ENCODE peak calls at places on chromosomes 1 and 21, in five cellular contexts. S is neural crest cell, F is testis, B is K562, E is glutamatergic neuron. A is an unnamed sample.

GRCh38 chr1:22978299-22978698 is 5.6 kb upstream of the LACTBL1 start:
- DNase-seq in S (no peak), F (peak; percentile 5), B (no peak), E (no peak), A (no peak)

GRCh38 chr1:1421147-1421906 is at the start of gene ANKRD65:
- DNase-seq in S (no peak), F (no peak), B (no peak), E (peak; percentile 52), A (no peak)

GRCh38 chr1:9239622-9240401 is 5.2 kb downstream of the H6PD start:
- DNase-seq in S (no peak), F (peak; percentile 62), B (no peak), E (no peak), A (no peak)

GRCh38 chr1:165109013-165109412 is 247.5 kb downstream of the LMX1A start:
- DNase-seq in S (no peak), F (no peak), B (no peak), E (no peak), A (no peak)

GRCh38 chr1:225998560-225999226 is 450 bp downstream of the SDE2 start:
- DNase-seq in S (no peak), F (no peak), B (peak; percentile 49), E (no peak), A (no peak)

GRCh38 chr1:51237714-51238403 is 1.8 kb downstream of the RNF11 start:
- DNase-seq in S (no peak), F (peak; percentile 38), B (no peak), E (no peak), A (no peak)

GRCh38 chr21:26007911-26008579 is 162.5 kb downstream of the APP start:
- DNase-seq in S (no peak), F (no peak), B (no peak), E (no peak), A (no peak)

GRCh38 chr21:45460611-45461368 is 55.8 kb downstream of the COL18A1 start:
- DNase-seq in S (no peak), F (no peak), B (no peak), E (no peak), A (no peak)

GRCh38 chr21:40404319-40404906 is 442.5 kb downstream of the DSCAM start:
- DNase-seq in S (no peak), F (no peak), B (no peak), E (no peak), A (no peak)

GRCh38 chr1:42319871-42320484 is 15.1 kb downstream of the FOXJ3 start:
- DNase-seq in S (no peak), F (no peak), B (no peak), E (no peak), A (no peak)

GRCh38 chr1:30934613-30935012 is 26.1 kb upstream of the SDC3 start:
- DNase-seq in S (no peak), F (no peak), B (no peak), E (no peak), A (no peak)

GRCh38 chr1:207745839-207746767 is 5.8 kb upstream of the CD46 start:
- DNase-seq in S (no peak), F (no peak), B (peak; percentile 76), E (no peak), A (no peak)

GRCh38 chr1:21779613-21780521 is 3.1 kb downstream of the USP48 start:
- DNase-seq in S (no peak), F (no peak), B (no peak), E (no peak), A (no peak)

GRCh38 chr1:199684686-199685273 is 342.7 kb upstream of the NR5A2 start:
- DNase-seq in S (peak; percentile 23), F (peak; percentile 60), B (peak; percentile 44), E (no peak), A (peak; percentile 36)

GRCh38 chr1:110336300-110337039 is 2.7 kb upstream of the RBM15 start:
- DNase-seq in S (no peak), F (no peak), B (no peak), E (no peak), A (no peak)

GRCh38 chr1:178724734-178725602 is at the start of gene RALGPS2:
- DNase-seq in S (peak; percentile 55), F (peak; percentile 76), B (peak; percentile 86), E (peak; percentile 76), A (peak; percentile 71)

GRCh38 chr1:21775985-21776562 is 6.9 kb downstream of the USP48 start:
- DNase-seq in S (no peak), F (no peak), B (no peak), E (no peak), A (no peak)

GRCh38 chr21:40043866-40044265 is 176.6 kb downstream of the PCP4 start:
- DNase-seq in S (no peak), F (no peak), B (no peak), E (no peak), A (no peak)

GRCh38 chr1:42427240-42427639 is 28.6 kb downstream of the ZMYND12 start:
- DNase-seq in S (no peak), F (no peak), B (no peak), E (no peak), A (no peak)

GRCh38 chr1:223175032-223175431 is 32.0 kb upstream of the TLR5 start:
- DNase-seq in S (no peak), F (peak; percentile 35), B (peak; percentile 52), E (no peak), A (peak; percentile 12)

GRCh38 chr1:24392982-24393645 is 20.5 kb downstream of the STPG1 start:
- DNase-seq in S (no peak), F (no peak), B (no peak), E (no peak), A (no peak)

GRCh38 chr1:178931843-178932551 is 61.1 kb upstream of the ANGPTL1 start:
- DNase-seq in S (no peak), F (peak; percentile 87), B (no peak), E (no peak), A (no peak)

GRCh38 chr21:14591882-14592281 is 45.8 kb upstream of the SAMSN1 start:
- DNase-seq in S (no peak), F (peak; percentile 16), B (no peak), E (no peak), A (no peak)

GRCh38 chr1:52692697-52693096 is 5.5 kb downstream of the COA7 start:
- DNase-seq in S (no peak), F (no peak), B (no peak), E (no peak), A (no peak)

GRCh38 chr1:172018727-172019311 is 177.5 kb downstream of the DNM3 start:
- DNase-seq in S (no peak), F (no peak), B (no peak), E (no peak), A (no peak)

GRCh38 chr1:51417496-51418383 is 87.4 kb upstream of the TTC39A start:
- DNase-seq in S (no peak), F (no peak), B (no peak), E (no peak), A (no peak)

GRCh38 chr1:221823566-221823965 is 81.7 kb upstream of the DUSP10 start:
- DNase-seq in S (no peak), F (no peak), B (no peak), E (no peak), A (no peak)

GRCh38 chr1:64041366-64042131 is 161.9 kb upstream of the UBE2U start:
- DNase-seq in S (no peak), F (no peak), B (no peak), E (no peak), A (no peak)

GRCh38 chr1:112011231-112011630 is 21.8 kb upstream of the KCND3 start:
- DNase-seq in S (no peak), F (peak; percentile 42), B (no peak), E (no peak), A (no peak)

GRCh38 chr1:97824644-97825043 is 96.2 kb downstream of the DPYD start:
- DNase-seq in S (no peak), F (no peak), B (no peak), E (no peak), A (no peak)

DNA sequence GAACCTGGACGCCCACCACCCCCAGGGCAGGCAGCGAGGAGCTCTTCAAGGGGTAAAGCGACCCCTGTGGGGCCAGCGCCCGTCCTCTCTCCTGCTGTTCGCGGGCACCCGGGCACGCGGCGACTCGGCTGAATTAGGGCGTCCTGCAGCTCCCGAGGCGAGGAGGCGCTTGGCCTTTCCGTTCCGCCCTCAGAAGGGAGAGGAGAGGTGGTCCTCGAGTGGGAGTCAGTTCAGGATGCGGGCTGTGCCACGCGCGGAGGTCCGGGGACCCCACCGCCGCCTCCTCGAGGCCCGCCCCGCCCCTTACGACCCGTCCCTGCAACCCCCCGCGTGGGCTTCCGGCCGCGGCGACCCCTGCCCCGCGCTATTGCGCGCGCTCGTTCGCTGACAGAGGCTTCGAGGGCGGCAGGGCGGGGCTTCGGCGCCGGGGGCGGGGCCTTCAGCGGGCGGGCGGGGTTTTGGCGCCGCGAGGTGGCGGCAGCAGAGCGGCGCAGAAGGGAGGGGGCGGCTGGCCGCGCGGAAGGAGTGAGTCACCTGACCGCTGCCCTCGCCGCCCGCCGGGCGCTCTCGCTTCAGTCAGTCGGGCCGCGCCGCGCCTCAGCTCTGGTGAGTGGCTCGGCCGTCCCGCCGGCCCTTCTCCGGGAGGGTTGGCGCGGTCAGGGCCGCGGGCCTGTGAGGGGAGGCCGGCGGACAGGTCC is at the start of gene BACH1:
- DNase-seq in S (peak; percentile 82), F (peak; percentile 92), B (peak; percentile 97), E (peak; percentile 94), A (peak; percentile 93)
- TF ChIP-seq CTCF in S (no peak), F (peak; percentile 13), B (peak; percentile 55), E (peak; percentile 11), A (peak; percentile 39)

GRCh38 chr1:40161888-40162397 is 756 bp downstream of the RLF start:
- DNase-seq in S (no peak), F (no peak), B (no peak), E (no peak), A (no peak)
- TF ChIP-seq CTCF in S (peak; percentile 10), F (no peak), B (peak; percentile 18), E (no peak), A (no peak)

GRCh38 chr1:161305872-161306519 is 3.8 kb downstream of the MPZ start:
- DNase-seq in S (peak; percentile 32), F (peak; percentile 81), B (peak; percentile 94), E (peak; percentile 76), A (peak; percentile 71)
- TF ChIP-seq CTCF in S (peak; percentile 49), F (peak; percentile 2), B (peak; percentile 61), E (no peak), A (no peak)

GRCh38 chr21:34671891-34672290 is 3.1 kb downstream of the CLIC6 start:
- DNase-seq in S (no peak), F (no peak), B (no peak), E (no peak), A (no peak)

GRCh38 chr21:34668803-34669148 is at the start of gene CLIC6:
- DNase-seq in S (no peak), F (no peak), B (no peak), E (peak; percentile 30), A (peak; percentile 33)

GRCh38 chr21:34669149-34669879 is 520 bp downstream of the CLIC6 start:
- DNase-seq in S (peak; percentile 17), F (no peak), B (no peak), E (peak; percentile 35), A (peak; percentile 27)

GRCh38 chr21:34670962-34671348 is 2.2 kb downstream of the CLIC6 start:
- DNase-seq in S (no peak), F (no peak), B (no peak), E (no peak), A (no peak)

GRCh38 chr21:34670220-34670961 is 1.6 kb downstream of the CLIC6 start:
- DNase-seq in S (no peak), F (no peak), B (no peak), E (peak; percentile 35), A (peak; percentile 29)
- TF ChIP-seq CTCF in S (no peak), F (no peak), B (no peak), E (no peak), A (no peak)